ENCODE peak calls at places on chromosome 6, in five cellular contexts. H is spleen, T is left ventricle myocardium inferior, U is endodermal cell, F is RWPE1. R is an unnamed sample.
A peak's percentile ranks its signal among the peaks of the same experiment; 100 is the strongest.

GRCh38 chr6:167683028-167683862 is 143.5 kb upstream of the AFDN start:
- DNase-seq in H (no peak), U (no peak), F (peak; percentile 52), T (peak; percentile 65), R (peak; percentile 83)

GRCh38 chr6:150604467-150604866 is 4.8 kb downstream of the PLEKHG1 start:
- DNase-seq in F (no peak), U (no peak), H (no peak), T (no peak), R (no peak)

GRCh38 chr6:3504354-3504753 is 47.5 kb upstream of the SLC22A23 start:
- DNase-seq in U (no peak), T (no peak), H (no peak), F (no peak), R (no peak)

GRCh38 chr6:3285049-3285639 is 26.4 kb downstream of the PSMG4 start:
- DNase-seq in F (no peak), H (peak; percentile 55), T (no peak), U (peak; percentile 42), R (no peak)

GRCh38 chr6:157456524-157456829 is 75.5 kb downstream of the ZDHHC14 start:
- DNase-seq in U (no peak), T (no peak), H (no peak), F (no peak), R (no peak)

GRCh38 chr6:109715616-109716015 is 24.5 kb downstream of the FIG4 start:
- DNase-seq in U (no peak), F (no peak), T (no peak), H (no peak), R (no peak)

GRCh38 chr6:113630738-113631535 is 226.2 kb upstream of the MARCKS start:
- DNase-seq in F (no peak), U (no peak), T (no peak), H (no peak), R (no peak)

GRCh38 chr6:36984581-36985383 is 1.2 kb downstream of the MTCH1 start:
- DNase-seq in H (no peak), T (no peak), F (no peak), U (peak; percentile 84), R (peak; percentile 81)

GRCh38 chr6:24494726-24495515 is at the start of gene ALDH5A1:
- DNase-seq in T (peak; percentile 76), U (peak; percentile 92), F (peak; percentile 40), H (peak; percentile 95), R (peak; percentile 87)

GRCh38 chr6:52973013-52973412 is 22.1 kb downstream of the GSTA4 start:
- DNase-seq in H (no peak), U (no peak), T (no peak), F (no peak), R (no peak)

GRCh38 chr6:82680192-82680591 is 316.6 kb downstream of the TPBG start:
- DNase-seq in F (no peak), U (no peak), H (no peak), T (no peak), R (no peak)

GRCh38 chr6:157813191-157813590 is 9.9 kb upstream of the SNX9 start:
- DNase-seq in T (peak; percentile 29), H (no peak), U (no peak), F (no peak), R (peak; percentile 62)

GRCh38 chr6:112337209-112337638 is 9.9 kb upstream of the RFPL4B start:
- DNase-seq in H (no peak), F (peak; percentile 59), T (peak; percentile 27), U (peak; percentile 83), R (peak; percentile 54)

GRCh38 chr6:105596284-105596755 is 193.4 kb upstream of the PREP start:
- DNase-seq in T (no peak), F (peak; percentile 86), U (no peak), H (no peak), R (no peak)

GRCh38 chr6:22153384-22154158 is 143.3 kb downstream of the PRL start:
- DNase-seq in U (no peak), F (no peak), H (no peak), T (no peak), R (no peak)

GRCh38 chr6:42163941-42164340 is 9.2 kb upstream of the GUCA1A start:
- DNase-seq in T (no peak), H (no peak), U (no peak), F (no peak), R (no peak)

GRCh38 chr6:45480697-45481415 is 103.1 kb upstream of the SUPT3H start:
- DNase-seq in F (no peak), T (no peak), U (no peak), H (no peak), R (no peak)

GRCh38 chr6:30955367-30956042 is 14.7 kb downstream of the MUCL3 start:
- DNase-seq in U (peak; percentile 88), T (peak; percentile 65), H (peak; percentile 95), F (peak; percentile 23), R (peak; percentile 81)

DNA sequence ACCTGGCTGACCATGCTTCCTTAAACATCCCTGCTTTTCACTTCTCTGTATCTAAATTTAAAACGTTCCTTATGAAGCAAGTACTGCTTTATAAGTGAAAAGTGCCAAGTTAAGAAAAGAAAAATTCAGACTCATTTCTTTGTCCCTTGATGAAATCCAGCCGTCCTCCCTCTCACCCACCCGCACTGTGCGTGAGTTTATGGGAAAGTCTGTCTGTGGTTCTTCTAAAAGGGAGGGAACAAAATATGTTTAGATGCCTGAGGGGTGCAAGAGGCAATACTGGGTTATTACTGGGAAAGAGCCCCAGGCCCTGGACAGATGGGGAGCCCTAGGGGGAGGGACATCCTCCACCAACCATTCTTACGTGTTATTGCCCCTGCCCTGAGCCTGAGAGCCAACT is 31.1 kb downstream of the SPDEF start:
- DNase-seq in H (no peak), U (no peak), F (no peak), T (peak; percentile 2), R (no peak)
- H3K27ac ChIP-seq in H (no peak overlapping the region), U (no peak overlapping the region), F (no peak overlapping the region), T (no peak overlapping the region), R (no peak overlapping the region)

GRCh38 chr6:80183019-80183418 is 76.5 kb downstream of the BCKDHB start:
- DNase-seq in F (no peak), H (no peak), T (no peak), U (no peak), R (no peak)
- H3K27ac ChIP-seq in F (no peak overlapping the region), H (no peak overlapping the region), T (no peak overlapping the region), U (no peak overlapping the region), R (no peak overlapping the region)

GRCh38 chr6:129750390-129750789 is 40.4 kb upstream of the ARHGAP18 start:
- DNase-seq in U (no peak), F (no peak), H (no peak), T (no peak), R (no peak)

GRCh38 chr6:129747588-129748112 is 37.7 kb upstream of the ARHGAP18 start:
- DNase-seq in U (no peak), H (no peak), T (no peak), F (no peak), R (no peak)

GRCh38 chr6:129748212-129748900 is 38.4 kb upstream of the ARHGAP18 start:
- DNase-seq in U (peak; percentile 55), T (no peak), F (peak; percentile 77), H (peak; percentile 66), R (peak; percentile 19)

GRCh38 chr6:129748901-129749748 is 39.1 kb upstream of the ARHGAP18 start:
- DNase-seq in H (no peak), F (peak; percentile 70), U (no peak), T (no peak), R (no peak)

GRCh38 chr6:129749749-129750120 is 39.8 kb upstream of the ARHGAP18 start:
- DNase-seq in H (no peak), F (peak; percentile 44), T (no peak), U (no peak), R (no peak)
- H3K27ac ChIP-seq in H (peak overlapping the region; percentile 64), F (no peak overlapping the region), T (peak overlapping the region; percentile 65), U (no peak overlapping the region), R (peak overlapping the region; percentile 40)

GRCh38 chr6:6717953-6718352 is 129.4 kb downstream of the LY86 start:
- DNase-seq in U (no peak), F (no peak), T (no peak), H (no peak), R (peak; percentile 61)
- H3K27ac ChIP-seq in U (no peak overlapping the region), F (peak overlapping the region; percentile 62), T (peak overlapping the region; percentile 71), H (peak overlapping the region; percentile 44), R (peak overlapping the region; percentile 63)

GRCh38 chr6:134752445-134752844 is 197.5 kb downstream of the ALDH8A1 start:
- DNase-seq in F (no peak), H (no peak), U (no peak), T (no peak), R (no peak)

GRCh38 chr6:134754013-134754690 is 195.7 kb downstream of the ALDH8A1 start:
- DNase-seq in U (no peak), T (no peak), H (no peak), F (no peak), R (no peak)

GRCh38 chr6:134750669-134751068 is 199.2 kb downstream of the ALDH8A1 start:
- DNase-seq in U (no peak), H (no peak), F (no peak), T (no peak), R (no peak)

GRCh38 chr6:134748484-134748883 is 201.4 kb downstream of the ALDH8A1 start:
- DNase-seq in F (no peak), H (no peak), U (no peak), T (no peak), R (no peak)

DNA sequence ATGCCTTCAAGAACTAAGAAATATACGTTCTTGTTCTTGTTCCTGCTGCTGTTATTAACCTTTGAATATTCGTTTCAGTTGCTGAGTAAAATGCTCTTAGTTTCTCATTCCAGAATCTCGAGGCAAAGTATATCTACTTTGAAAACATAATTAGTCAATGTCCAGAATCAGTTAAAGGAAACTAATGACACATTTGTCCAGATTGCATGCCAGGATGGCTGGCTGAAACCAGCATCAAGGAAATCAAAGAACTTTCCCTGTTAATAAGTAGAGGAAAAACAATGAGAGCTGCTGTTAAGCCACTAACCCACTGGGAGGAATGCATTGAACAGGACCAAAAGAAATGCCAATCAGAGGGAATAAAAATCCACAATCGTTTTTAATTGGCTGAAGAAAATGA is 196.9 kb downstream of the ALDH8A1 start:
- DNase-seq in F (no peak), U (no peak), H (no peak), T (no peak), R (no peak)
- H3K27ac ChIP-seq in F (no peak overlapping the region), U (no peak overlapping the region), H (no peak overlapping the region), T (no peak overlapping the region), R (no peak overlapping the region)

DNA sequence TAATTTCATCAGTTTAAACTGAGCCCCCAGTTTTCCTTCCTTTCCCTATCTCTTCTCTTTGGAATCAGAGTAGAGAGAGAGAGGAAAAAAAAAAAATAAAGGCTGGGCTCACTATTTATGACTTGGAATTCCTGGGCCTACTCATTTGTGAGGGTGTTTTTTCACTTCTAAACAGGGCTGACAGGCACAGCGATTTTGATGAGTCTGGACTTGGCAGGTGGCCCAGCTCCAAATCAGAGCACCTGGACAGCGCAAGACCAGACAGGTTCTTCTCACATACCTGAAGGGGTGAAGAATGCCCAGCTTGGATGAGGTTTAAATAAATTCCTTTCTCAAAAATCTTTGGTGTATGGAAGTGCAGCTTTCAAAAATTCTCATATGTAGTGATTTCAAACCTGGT is 122.2 kb downstream of the KIF13A start:
- DNase-seq in F (peak; percentile 88), H (no peak), T (peak; percentile 18), U (no peak), R (no peak)
- H3K27ac ChIP-seq in F (peak overlapping the region; percentile 97), H (no peak overlapping the region), T (peak overlapping the region; percentile 65), U (no peak overlapping the region), R (peak overlapping the region; percentile 74)

DNA sequence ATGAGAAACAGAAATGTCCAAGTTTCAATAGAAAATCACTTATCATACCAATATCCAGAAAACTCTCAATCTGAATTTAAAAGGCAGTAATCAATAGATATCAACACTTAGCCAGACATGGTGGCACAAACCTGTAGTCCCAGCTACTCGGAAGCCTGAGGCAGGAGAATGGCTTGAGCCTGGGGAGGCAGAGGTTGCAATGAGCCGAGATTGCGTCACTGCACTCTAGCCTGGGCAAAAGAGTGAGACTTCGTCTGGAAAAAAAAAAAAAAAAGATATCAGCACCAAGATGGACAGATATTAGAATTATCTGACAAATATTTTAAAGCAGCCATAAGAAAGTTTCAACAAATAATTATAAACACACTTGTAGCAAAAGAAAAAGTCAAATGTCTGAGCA is 47.0 kb downstream of the TCP11 start:
- DNase-seq in U (no peak), H (no peak), T (no peak), F (no peak), R (no peak)
- H3K27ac ChIP-seq in U (no peak overlapping the region), H (peak overlapping the region; percentile 0), T (no peak overlapping the region), F (peak overlapping the region; percentile 7), R (no peak overlapping the region)

R was measured in heart left ventricle.